ENCODE peak calls at places on chromosomes 4 and X, in four cellular contexts. One of them, this sample, is unnamed.

GRCh38 chr4:37675587-37676290 is 10.4 kb downstream of the RELL1 start:
- DNase-seq in IMR-90: no peak
- DNase-seq in GM23338: no peak
- DNase-seq in lower lobe of right lung: no peak
- DNase-seq in this sample: no peak

GRCh38 chr4:77003400-77003799 is 53.8 kb downstream of the SEPTIN11 start:
- DNase-seq in GM23338: no peak
- DNase-seq in IMR-90: peak; percentile 60
- DNase-seq in lower lobe of right lung: no peak
- DNase-seq in this sample: no peak

GRCh38 chr4:88697588-88698329 is at the start of gene NAP1L5:
- DNase-seq in GM23338: peak; percentile 58
- DNase-seq in lower lobe of right lung: peak; percentile 75
- DNase-seq in IMR-90: peak; percentile 85
- DNase-seq in this sample: no peak

GRCh38 chr4:8079031-8079885 is 79.4 kb downstream of the ABLIM2 start:
- DNase-seq in IMR-90: no peak
- DNase-seq in GM23338: no peak
- DNase-seq in lower lobe of right lung: peak; percentile 43
- DNase-seq in this sample: no peak

GRCh38 chr4:106986486-106986885 is 49.6 kb downstream of the DKK2 start:
- DNase-seq in lower lobe of right lung: no peak
- DNase-seq in IMR-90: no peak
- DNase-seq in GM23338: no peak
- DNase-seq in this sample: peak; percentile 33

GRCh38 chrX:72387247-72387646 is 81.5 kb upstream of the CITED1 start:
- DNase-seq in IMR-90: no peak
- DNase-seq in GM23338: no peak
- DNase-seq in lower lobe of right lung: no peak
- DNase-seq in this sample: no peak

GRCh38 chrX:106300239-106300638 is 132.1 kb downstream of the PWWP3B start:
- DNase-seq in GM23338: no peak
- DNase-seq in lower lobe of right lung: no peak
- DNase-seq in IMR-90: no peak
- DNase-seq in this sample: peak; percentile 95

GRCh38 chr4:99507762-99508161 is 3.1 kb upstream of the C4orf17 start:
- DNase-seq in GM23338: no peak
- DNase-seq in IMR-90: no peak
- DNase-seq in lower lobe of right lung: no peak
- DNase-seq in this sample: peak; percentile 28

GRCh38 chr4:40205259-40206198 is 8.7 kb downstream of the RHOH start:
- DNase-seq in IMR-90: no peak
- DNase-seq in GM23338: no peak
- DNase-seq in lower lobe of right lung: no peak
- DNase-seq in this sample: no peak

GRCh38 chr4:51930557-51930956 is 87.6 kb downstream of the DCUN1D4 start:
- DNase-seq in GM23338: no peak
- DNase-seq in IMR-90: no peak
- DNase-seq in lower lobe of right lung: no peak
- DNase-seq in this sample: no peak

GRCh38 chr4:119858176-119858575 is 208.5 kb downstream of the MAD2L1 start:
- DNase-seq in lower lobe of right lung: no peak
- DNase-seq in GM23338: no peak
- DNase-seq in IMR-90: peak; percentile 56
- DNase-seq in this sample: no peak

GRCh38 chr4:77819409-77819835 is 254 bp upstream of the CNOT6L start:
- DNase-seq in IMR-90: no peak
- DNase-seq in GM23338: peak; percentile 13
- DNase-seq in lower lobe of right lung: no peak
- DNase-seq in this sample: no peak

GRCh38 chrX:13180807-13181206 is 136.4 kb upstream of the FAM9C start:
- DNase-seq in IMR-90: peak; percentile 49
- DNase-seq in GM23338: no peak
- DNase-seq in lower lobe of right lung: no peak
- DNase-seq in this sample: peak; percentile 51

GRCh38 chrX:46015653-46016052 is 529.6 kb downstream of the ZNF674 start:
- DNase-seq in GM23338: no peak
- DNase-seq in IMR-90: no peak
- DNase-seq in lower lobe of right lung: no peak
- DNase-seq in this sample: no peak

GRCh38 chr4:101199507-101200285 is 147.6 kb downstream of the PPP3CA start:
- DNase-seq in GM23338: no peak
- DNase-seq in IMR-90: peak; percentile 83
- DNase-seq in lower lobe of right lung: no peak
- DNase-seq in this sample: no peak

GRCh38 chrX:16196829-16197228 is 29.5 kb downstream of the MAGEB17 start:
- DNase-seq in lower lobe of right lung: no peak
- DNase-seq in GM23338: no peak
- DNase-seq in IMR-90: no peak
- DNase-seq in this sample: no peak

GRCh38 chr4:73653695-73654106 is 33.5 kb upstream of the RASSF6 start:
- DNase-seq in lower lobe of right lung: peak; percentile 52
- DNase-seq in IMR-90: peak; percentile 62
- DNase-seq in GM23338: peak; percentile 69
- DNase-seq in this sample: peak; percentile 42

GRCh38 chr4:48699470-48699869 is 80.6 kb downstream of the FRYL start:
- DNase-seq in GM23338: no peak
- DNase-seq in lower lobe of right lung: no peak
- DNase-seq in IMR-90: no peak
- DNase-seq in this sample: peak; percentile 64

GRCh38 chrX:83469551-83469950 is 38.5 kb upstream of the POU3F4 start:
- DNase-seq in lower lobe of right lung: no peak
- DNase-seq in GM23338: peak; percentile 25
- DNase-seq in IMR-90: peak; percentile 1
- DNase-seq in this sample: peak; percentile 1

GRCh38 chr4:53646792-53647191 is 55.5 kb upstream of the LNX1 start:
- DNase-seq in IMR-90: no peak
- DNase-seq in GM23338: no peak
- DNase-seq in lower lobe of right lung: no peak
- DNase-seq in this sample: no peak

GRCh38 chr4:112381996-112382692 is 85.0 kb downstream of the ALPK1 start:
- DNase-seq in lower lobe of right lung: no peak
- DNase-seq in IMR-90: no peak
- DNase-seq in GM23338: no peak
- DNase-seq in this sample: no peak

GRCh38 chrX:107205770-107206696 is at the start of the genes DNAAF6 and NUP62CL:
- DNase-seq in lower lobe of right lung: peak; percentile 81
- DNase-seq in IMR-90: no peak
- DNase-seq in GM23338: peak; percentile 91
- DNase-seq in this sample: peak; percentile 48

GRCh38 chr4:3707423-3708102 is 58.6 kb upstream of the ADRA2C start:
- DNase-seq in GM23338: no peak
- DNase-seq in lower lobe of right lung: peak; percentile 33
- DNase-seq in IMR-90: no peak
- DNase-seq in this sample: no peak

GRCh38 chr4:3718462-3718861 is 47.7 kb upstream of the ADRA2C start:
- DNase-seq in IMR-90: no peak
- DNase-seq in lower lobe of right lung: no peak
- DNase-seq in GM23338: no peak
- DNase-seq in this sample: no peak

GRCh38 chr4:168877779-168878491 is 132.1 kb downstream of the CBR4 start:
- DNase-seq in GM23338: peak; percentile 77
- DNase-seq in IMR-90: no peak
- DNase-seq in lower lobe of right lung: peak; percentile 77
- DNase-seq in this sample: no peak

GRCh38 chr4:181219783-181220416 is 1023.3 kb upstream of the TENM3 start:
- DNase-seq in IMR-90: no peak
- DNase-seq in lower lobe of right lung: no peak
- DNase-seq in GM23338: no peak
- DNase-seq in this sample: peak; percentile 9

GRCh38 chr4:189002475-189002874 is 863.2 kb downstream of the TRIML1 start:
- DNase-seq in lower lobe of right lung: no peak
- DNase-seq in IMR-90: no peak
- DNase-seq in GM23338: no peak
- DNase-seq in this sample: no peak

GRCh38 chrX:52078133-52078532 is 9.2 kb upstream of the MAGED4B start:
- DNase-seq in IMR-90: no peak
- DNase-seq in lower lobe of right lung: no peak
- DNase-seq in GM23338: no peak
- DNase-seq in this sample: no peak

GRCh38 chrX:131812847-131813825 is 210.0 kb upstream of the STK26 start:
- DNase-seq in GM23338: no peak
- DNase-seq in lower lobe of right lung: no peak
- DNase-seq in IMR-90: peak; percentile 79
- DNase-seq in this sample: no peak

GRCh38 chr4:181674315-181674714 is 568.9 kb upstream of the TENM3 start:
- DNase-seq in GM23338: no peak
- DNase-seq in IMR-90: peak; percentile 62
- DNase-seq in lower lobe of right lung: no peak
- DNase-seq in this sample: peak; percentile 50

GRCh38 chr4:21780158-21780557 is 168.4 kb downstream of the KCNIP4 start:
- DNase-seq in GM23338: no peak
- DNase-seq in lower lobe of right lung: no peak
- DNase-seq in IMR-90: peak; percentile 41
- DNase-seq in this sample: peak; percentile 55

GRCh38 chr4:76741663-76742020 is 156.3 kb downstream of the SOWAHB start:
- DNase-seq in GM23338: no peak
- DNase-seq in lower lobe of right lung: no peak
- DNase-seq in IMR-90: no peak
- DNase-seq in this sample: no peak

GRCh38 chr4:148030486-148030885 is 298.6 kb downstream of the ARHGAP10 start:
- DNase-seq in GM23338: no peak
- DNase-seq in IMR-90: peak; percentile 75
- DNase-seq in lower lobe of right lung: no peak
- DNase-seq in this sample: peak; percentile 22

GRCh38 chr4:88630756-88631155 is 38.5 kb downstream of the HERC3 start:
- DNase-seq in GM23338: no peak
- DNase-seq in lower lobe of right lung: no peak
- DNase-seq in IMR-90: peak; percentile 80
- DNase-seq in this sample: peak; percentile 45

GRCh38 chr4:5785806-5786680 is 75.0 kb downstream of the EVC start:
- DNase-seq in GM23338: no peak
- DNase-seq in IMR-90: peak; percentile 92
- DNase-seq in lower lobe of right lung: no peak
- DNase-seq in this sample: peak; percentile 20

DNA sequence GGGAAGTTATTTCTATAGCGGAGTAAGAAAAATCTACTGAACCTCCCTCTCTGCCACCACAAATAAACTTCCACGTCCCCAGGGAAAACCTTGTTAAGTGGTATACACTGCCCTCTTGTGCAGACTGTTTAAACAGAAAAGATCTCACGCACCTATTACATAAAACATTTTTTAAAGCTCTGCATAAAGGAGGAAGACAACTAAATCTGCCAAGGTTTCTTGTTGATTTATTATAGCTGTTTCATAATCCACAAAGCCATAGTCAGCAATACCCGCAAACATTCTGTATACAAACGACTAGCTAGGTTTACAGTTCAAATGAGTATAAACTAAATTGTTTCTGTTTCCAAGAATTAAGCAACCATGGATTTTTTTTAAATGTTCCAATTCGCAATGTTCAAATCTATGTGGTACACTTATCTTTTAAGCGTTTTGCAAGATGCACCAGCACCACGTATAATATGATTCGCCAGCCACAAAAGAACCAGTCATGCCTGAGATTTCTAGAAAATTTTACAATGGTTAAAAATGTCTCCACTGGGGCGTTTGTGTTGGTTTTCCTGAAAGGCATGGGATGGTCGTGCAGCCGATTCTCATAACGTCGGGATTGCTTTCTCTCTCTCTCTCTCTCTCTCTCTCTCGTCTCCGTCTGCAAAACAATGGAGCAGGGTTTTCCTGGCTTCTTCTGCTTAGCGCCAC is 164.6 kb downstream of the PRKX start:
- DNase-seq in lower lobe of right lung: no peak
- DNase-seq in GM23338: peak; percentile 20
- DNase-seq in IMR-90: peak; percentile 79
- DNase-seq in this sample: peak; percentile 35
- TF ChIP-seq CTCF in lower lobe of right lung: peak; percentile 33
- TF ChIP-seq CTCF in GM23338: peak; percentile 44
- TF ChIP-seq CTCF in IMR-90: peak; percentile 58
- TF ChIP-seq CTCF in this sample: peak; percentile 66

DNA sequence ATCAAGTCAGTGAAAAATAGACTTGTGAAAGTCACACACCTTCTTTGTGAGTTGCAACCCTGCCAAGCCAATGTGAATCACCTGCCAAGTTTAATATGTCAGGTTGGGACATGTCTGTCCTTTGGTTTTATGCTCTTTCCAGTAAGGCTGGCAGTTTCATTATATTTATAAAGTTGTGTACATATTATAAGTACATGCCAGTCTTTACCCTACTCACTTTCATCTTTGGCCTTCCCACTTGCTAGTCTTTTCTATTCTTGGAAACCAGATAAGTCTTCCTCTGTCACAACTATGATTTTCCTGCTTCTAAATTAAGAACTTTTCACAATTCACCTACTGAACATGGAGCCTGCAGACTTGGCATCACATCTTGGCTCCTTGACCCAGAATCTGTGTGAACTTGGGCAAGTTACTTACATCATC is 680.7 kb upstream of the BOD1L1 start:
- DNase-seq in lower lobe of right lung: no peak
- DNase-seq in IMR-90: no peak
- DNase-seq in GM23338: no peak
- DNase-seq in this sample: peak; percentile 62
- H3K27ac ChIP-seq in lower lobe of right lung: no peak overlapping the region
- H3K27ac ChIP-seq in IMR-90: no peak overlapping the region
- H3K27ac ChIP-seq in GM23338: no peak overlapping the region
- H3K27ac ChIP-seq in this sample: peak overlapping the region; percentile 32

GRCh38 chrX:87727615-87728014 is 210.0 kb downstream of the KLHL4 start:
- DNase-seq in IMR-90: no peak
- DNase-seq in lower lobe of right lung: no peak
- DNase-seq in GM23338: no peak
- DNase-seq in this sample: no peak

GRCh38 chrX:87728459-87728858 is 210.9 kb downstream of the KLHL4 start:
- DNase-seq in IMR-90: no peak
- DNase-seq in lower lobe of right lung: no peak
- DNase-seq in GM23338: no peak
- DNase-seq in this sample: no peak

GRCh38 chrX:87736576-87736975 is 219.0 kb downstream of the KLHL4 start:
- DNase-seq in lower lobe of right lung: no peak
- DNase-seq in IMR-90: no peak
- DNase-seq in GM23338: peak; percentile 12
- DNase-seq in this sample: no peak

GRCh38 chrX:87728024-87728423 is 210.4 kb downstream of the KLHL4 start:
- DNase-seq in lower lobe of right lung: no peak
- DNase-seq in GM23338: no peak
- DNase-seq in IMR-90: no peak
- DNase-seq in this sample: no peak

GRCh38 chrX:87732133-87732532 is 214.5 kb downstream of the KLHL4 start:
- DNase-seq in lower lobe of right lung: no peak
- DNase-seq in GM23338: peak; percentile 22
- DNase-seq in IMR-90: no peak
- DNase-seq in this sample: no peak
- TF ChIP-seq CTCF in lower lobe of right lung: no peak
- TF ChIP-seq CTCF in GM23338: peak; percentile 60
- TF ChIP-seq CTCF in IMR-90: no peak
- TF ChIP-seq CTCF in this sample: no peak

DNA sequence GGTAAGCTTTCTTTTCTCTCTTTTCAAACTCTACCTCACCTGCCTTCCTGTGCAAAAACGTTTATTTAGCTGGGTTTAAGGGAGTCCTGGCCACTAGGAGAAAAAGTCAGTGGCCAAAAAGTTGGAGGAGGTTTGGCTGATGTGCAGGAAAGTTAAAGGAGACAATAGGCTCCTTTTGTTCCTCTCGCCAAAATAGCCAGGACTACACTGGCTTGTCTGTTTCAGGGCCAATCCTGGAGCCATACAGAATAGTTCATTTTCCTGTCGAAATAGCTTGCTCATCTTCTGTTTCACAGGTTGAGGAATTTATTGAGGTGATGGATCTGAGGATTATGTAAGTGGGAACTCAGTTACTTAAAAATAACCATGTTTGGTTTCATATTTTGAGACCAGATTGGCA is 423 bp downstream of the HEPH start:
- DNase-seq in GM23338: peak; percentile 0
- DNase-seq in IMR-90: no peak
- DNase-seq in lower lobe of right lung: no peak
- DNase-seq in this sample: no peak
- H3K27ac ChIP-seq in GM23338: no peak overlapping the region
- H3K27ac ChIP-seq in IMR-90: peak overlapping the region; percentile 41
- H3K27ac ChIP-seq in lower lobe of right lung: no peak overlapping the region
- H3K27ac ChIP-seq in this sample: no peak overlapping the region